ENCODE peak calls at places on chromosomes 12 and 14, in six cellular contexts. One of them, this sample, is unnamed.

GRCh38 chr12:55675671-55676070 is 32.0 kb downstream of the ITGA7 start:
- DNase-seq in endodermal cell: peak; percentile 26
- DNase-seq in tibial artery: no peak
- DNase-seq in fibroblast of pulmonary artery: no peak
- DNase-seq in cardiac muscle cell: peak; percentile 18
- DNase-seq in kidney: peak; percentile 11
- DNase-seq in this sample: no peak

GRCh38 chr12:81263072-81263471 is 185.2 kb downstream of the ACSS3 start:
- DNase-seq in endodermal cell: no peak
- DNase-seq in tibial artery: no peak
- DNase-seq in fibroblast of pulmonary artery: no peak
- DNase-seq in cardiac muscle cell: no peak
- DNase-seq in kidney: no peak
- DNase-seq in this sample: no peak

GRCh38 chr12:49615725-49616124 is 7.6 kb upstream of the PRPF40B start:
- DNase-seq in endodermal cell: no peak
- DNase-seq in tibial artery: no peak
- DNase-seq in fibroblast of pulmonary artery: peak; percentile 20
- DNase-seq in cardiac muscle cell: peak; percentile 22
- DNase-seq in kidney: no peak
- DNase-seq in this sample: peak; percentile 82

GRCh38 chr12:25566550-25566949 is 13.5 kb upstream of the LMNTD1 start:
- DNase-seq in endodermal cell: no peak
- DNase-seq in tibial artery: no peak
- DNase-seq in fibroblast of pulmonary artery: no peak
- DNase-seq in cardiac muscle cell: no peak
- DNase-seq in kidney: no peak
- DNase-seq in this sample: no peak

GRCh38 chr12:54352022-54352531 is 12.2 kb downstream of the GPR84 start:
- DNase-seq in endodermal cell: peak; percentile 93
- DNase-seq in tibial artery: peak; percentile 73
- DNase-seq in fibroblast of pulmonary artery: peak; percentile 48
- DNase-seq in cardiac muscle cell: peak; percentile 62
- DNase-seq in kidney: peak; percentile 89
- DNase-seq in this sample: peak; percentile 26

GRCh38 chr14:68075382-68076029 is 255.9 kb downstream of the RAD51B start:
- DNase-seq in endodermal cell: peak; percentile 49
- DNase-seq in tibial artery: no peak
- DNase-seq in fibroblast of pulmonary artery: no peak
- DNase-seq in cardiac muscle cell: no peak
- DNase-seq in kidney: no peak
- DNase-seq in this sample: no peak

GRCh38 chr12:94271351-94271750 is 123.0 kb downstream of the PLXNC1 start:
- DNase-seq in endodermal cell: no peak
- DNase-seq in tibial artery: no peak
- DNase-seq in fibroblast of pulmonary artery: no peak
- DNase-seq in cardiac muscle cell: no peak
- DNase-seq in kidney: no peak
- DNase-seq in this sample: no peak

GRCh38 chr14:106174206-106174605 is 647.8 kb downstream of the TMEM121 start:
- DNase-seq in endodermal cell: no peak
- DNase-seq in tibial artery: no peak
- DNase-seq in fibroblast of pulmonary artery: no peak
- DNase-seq in cardiac muscle cell: no peak
- DNase-seq in kidney: no peak
- DNase-seq in this sample: no peak

GRCh38 chr14:79091381-79091963 is 921.3 kb downstream of the NRXN3 start:
- DNase-seq in endodermal cell: peak; percentile 82
- DNase-seq in tibial artery: no peak
- DNase-seq in fibroblast of pulmonary artery: no peak
- DNase-seq in cardiac muscle cell: no peak
- DNase-seq in kidney: no peak
- DNase-seq in this sample: no peak

GRCh38 chr14:90696728-90697127 is 119.5 kb downstream of the TTC7B start:
- DNase-seq in endodermal cell: no peak
- DNase-seq in tibial artery: no peak
- DNase-seq in fibroblast of pulmonary artery: no peak
- DNase-seq in cardiac muscle cell: no peak
- DNase-seq in kidney: no peak
- DNase-seq in this sample: no peak

GRCh38 chr12:122668268-122668667 is 34.9 kb downstream of the HCAR2 start:
- DNase-seq in endodermal cell: peak; percentile 66
- DNase-seq in tibial artery: no peak
- DNase-seq in fibroblast of pulmonary artery: no peak
- DNase-seq in cardiac muscle cell: no peak
- DNase-seq in kidney: no peak
- DNase-seq in this sample: no peak

GRCh38 chr14:96633096-96633495 is 130.9 kb downstream of the PAPOLA start:
- DNase-seq in endodermal cell: no peak
- DNase-seq in tibial artery: no peak
- DNase-seq in fibroblast of pulmonary artery: no peak
- DNase-seq in cardiac muscle cell: no peak
- DNase-seq in kidney: no peak
- DNase-seq in this sample: no peak

GRCh38 chr12:25728196-25728595 is 175.1 kb upstream of the LMNTD1 start:
- DNase-seq in endodermal cell: no peak
- DNase-seq in tibial artery: no peak
- DNase-seq in fibroblast of pulmonary artery: no peak
- DNase-seq in cardiac muscle cell: peak; percentile 40
- DNase-seq in kidney: no peak
- DNase-seq in this sample: no peak

GRCh38 chr12:68001486-68002466 is 12.5 kb downstream of the IFNG-AS1 start:
- DNase-seq in endodermal cell: no peak
- DNase-seq in tibial artery: no peak
- DNase-seq in fibroblast of pulmonary artery: peak; percentile 14
- DNase-seq in cardiac muscle cell: peak; percentile 28
- DNase-seq in kidney: no peak
- DNase-seq in this sample: no peak

GRCh38 chr12:109833307-109834189 is at the start of gene TRPV4:
- DNase-seq in endodermal cell: peak; percentile 88
- DNase-seq in tibial artery: no peak
- DNase-seq in fibroblast of pulmonary artery: peak; percentile 44
- DNase-seq in cardiac muscle cell: peak; percentile 68
- DNase-seq in kidney: no peak
- DNase-seq in this sample: no peak

GRCh38 chr12:50040657-50041056 is 15.4 kb upstream of the RACGAP1 start:
- DNase-seq in endodermal cell: peak; percentile 52
- DNase-seq in tibial artery: peak; percentile 44
- DNase-seq in fibroblast of pulmonary artery: no peak
- DNase-seq in cardiac muscle cell: no peak
- DNase-seq in kidney: no peak
- DNase-seq in this sample: no peak

GRCh38 chr14:58813745-58814144 is 176.0 kb downstream of the DACT1 start:
- DNase-seq in endodermal cell: no peak
- DNase-seq in tibial artery: no peak
- DNase-seq in fibroblast of pulmonary artery: no peak
- DNase-seq in cardiac muscle cell: no peak
- DNase-seq in kidney: no peak
- DNase-seq in this sample: no peak

GRCh38 chr14:72634910-72635647 is 258.8 kb downstream of the DPF3 start:
- DNase-seq in endodermal cell: no peak
- DNase-seq in tibial artery: no peak
- DNase-seq in fibroblast of pulmonary artery: no peak
- DNase-seq in cardiac muscle cell: no peak
- DNase-seq in kidney: no peak
- DNase-seq in this sample: no peak
- TF ChIP-seq CTCF in endodermal cell: peak; percentile 55
- TF ChIP-seq CTCF in tibial artery: no peak
- TF ChIP-seq CTCF in fibroblast of pulmonary artery: no peak
- TF ChIP-seq CTCF in cardiac muscle cell: no peak
- TF ChIP-seq CTCF in kidney: no peak
- TF ChIP-seq CTCF in this sample: peak; percentile 14

GRCh38 chr12:104290320-104290719 is 13.2 kb upstream of the EID3 start:
- DNase-seq in endodermal cell: no peak
- DNase-seq in tibial artery: no peak
- DNase-seq in fibroblast of pulmonary artery: peak; percentile 30
- DNase-seq in cardiac muscle cell: no peak
- DNase-seq in kidney: no peak
- DNase-seq in this sample: no peak

GRCh38 chr12:104290855-104291254 is 12.7 kb upstream of the EID3 start:
- DNase-seq in endodermal cell: no peak
- DNase-seq in tibial artery: no peak
- DNase-seq in fibroblast of pulmonary artery: no peak
- DNase-seq in cardiac muscle cell: no peak
- DNase-seq in kidney: no peak
- DNase-seq in this sample: no peak

GRCh38 chr12:104288635-104289258 is 14.8 kb upstream of the EID3 start:
- DNase-seq in endodermal cell: peak; percentile 97
- DNase-seq in tibial artery: peak; percentile 89
- DNase-seq in fibroblast of pulmonary artery: peak; percentile 85
- DNase-seq in cardiac muscle cell: peak; percentile 87
- DNase-seq in kidney: peak; percentile 93
- DNase-seq in this sample: peak; percentile 75

GRCh38 chr12:104285740-104286537 is 17.6 kb upstream of the EID3 start:
- DNase-seq in endodermal cell: peak; percentile 68
- DNase-seq in tibial artery: no peak
- DNase-seq in fibroblast of pulmonary artery: peak; percentile 32
- DNase-seq in cardiac muscle cell: peak; percentile 22
- DNase-seq in kidney: no peak
- DNase-seq in this sample: peak; percentile 51

GRCh38 chr12:104286538-104287482 is 16.7 kb upstream of the EID3 start:
- DNase-seq in endodermal cell: peak; percentile 98
- DNase-seq in tibial artery: peak; percentile 97
- DNase-seq in fibroblast of pulmonary artery: peak; percentile 99
- DNase-seq in cardiac muscle cell: peak; percentile 99
- DNase-seq in kidney: peak; percentile 96
- DNase-seq in this sample: peak; percentile 99
- TF ChIP-seq CTCF in endodermal cell: no peak
- TF ChIP-seq CTCF in tibial artery: no peak
- TF ChIP-seq CTCF in fibroblast of pulmonary artery: no peak
- TF ChIP-seq CTCF in cardiac muscle cell: no peak
- TF ChIP-seq CTCF in kidney: peak; percentile 16
- TF ChIP-seq CTCF in this sample: no peak

GRCh38 chr12:22634883-22635282 is 9.9 kb downstream of the ETNK1 start:
- DNase-seq in endodermal cell: no peak
- DNase-seq in tibial artery: no peak
- DNase-seq in fibroblast of pulmonary artery: no peak
- DNase-seq in cardiac muscle cell: no peak
- DNase-seq in kidney: no peak
- DNase-seq in this sample: no peak
- TF ChIP-seq CTCF in endodermal cell: no peak
- TF ChIP-seq CTCF in tibial artery: no peak
- TF ChIP-seq CTCF in fibroblast of pulmonary artery: no peak
- TF ChIP-seq CTCF in cardiac muscle cell: no peak
- TF ChIP-seq CTCF in kidney: no peak
- TF ChIP-seq CTCF in this sample: no peak

GRCh38 chr12:88150063-88150462 is 8.0 kb downstream of the TMTC3 start:
- DNase-seq in endodermal cell: no peak
- DNase-seq in tibial artery: no peak
- DNase-seq in fibroblast of pulmonary artery: no peak
- DNase-seq in cardiac muscle cell: no peak
- DNase-seq in kidney: no peak
- DNase-seq in this sample: no peak

GRCh38 chr12:88156075-88156654 is 14.1 kb downstream of the TMTC3 start:
- DNase-seq in endodermal cell: no peak
- DNase-seq in tibial artery: no peak
- DNase-seq in fibroblast of pulmonary artery: no peak
- DNase-seq in cardiac muscle cell: no peak
- DNase-seq in kidney: no peak
- DNase-seq in this sample: no peak

DNA sequence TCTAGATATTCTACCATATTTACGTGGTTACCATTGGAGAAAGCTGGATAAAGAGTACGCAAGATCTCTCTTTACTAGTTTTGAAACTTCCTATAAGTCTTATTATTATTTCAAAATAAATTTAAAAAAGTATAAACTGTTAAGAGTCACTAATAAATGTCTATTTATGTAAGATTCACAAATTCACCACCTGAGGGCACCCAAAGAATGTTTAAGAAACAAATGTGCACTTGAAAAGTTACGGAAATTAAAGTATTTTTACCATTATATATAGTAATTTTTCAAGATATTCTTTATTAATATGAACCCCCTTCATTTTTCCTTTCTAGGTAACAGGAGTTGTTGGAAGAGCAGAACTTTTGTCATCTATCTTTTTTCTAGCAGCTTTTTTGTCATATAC is 11.9 kb downstream of the TMTC3 start:
- DNase-seq in endodermal cell: no peak
- DNase-seq in tibial artery: no peak
- DNase-seq in fibroblast of pulmonary artery: peak; percentile 82
- DNase-seq in cardiac muscle cell: peak; percentile 73
- DNase-seq in kidney: no peak
- DNase-seq in this sample: peak; percentile 20
- TF ChIP-seq CTCF in endodermal cell: peak; percentile 60
- TF ChIP-seq CTCF in tibial artery: peak; percentile 20
- TF ChIP-seq CTCF in fibroblast of pulmonary artery: peak; percentile 36
- TF ChIP-seq CTCF in cardiac muscle cell: peak; percentile 38
- TF ChIP-seq CTCF in kidney: no peak
- TF ChIP-seq CTCF in this sample: peak; percentile 80

DNA sequence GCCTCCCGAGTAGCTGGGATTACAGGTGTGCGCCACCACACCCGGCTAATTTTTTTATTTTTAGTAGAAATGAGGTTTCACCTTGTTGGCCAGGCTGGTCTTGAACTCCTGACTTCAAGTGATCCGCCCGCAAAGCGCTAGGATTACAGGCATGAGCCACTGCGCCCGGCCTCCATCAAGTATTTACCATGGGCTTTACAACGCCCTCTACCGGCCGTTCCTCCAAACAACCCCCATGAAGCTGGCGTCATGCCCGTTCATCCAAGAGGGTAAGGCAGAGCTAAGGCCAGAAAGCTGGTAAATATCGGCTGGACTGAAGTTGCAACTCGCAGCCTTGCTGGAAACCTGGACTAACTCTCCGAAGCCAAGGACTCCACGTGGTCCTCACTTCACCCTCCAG is 41.6 kb downstream of the RNF34 start:
- DNase-seq in endodermal cell: peak; percentile 82
- DNase-seq in tibial artery: no peak
- DNase-seq in fibroblast of pulmonary artery: no peak
- DNase-seq in cardiac muscle cell: no peak
- DNase-seq in kidney: no peak
- DNase-seq in this sample: no peak
- TF ChIP-seq CTCF in endodermal cell: peak; percentile 43
- TF ChIP-seq CTCF in tibial artery: no peak
- TF ChIP-seq CTCF in fibroblast of pulmonary artery: no peak
- TF ChIP-seq CTCF in cardiac muscle cell: no peak
- TF ChIP-seq CTCF in kidney: no peak
- TF ChIP-seq CTCF in this sample: peak; percentile 13

DNA sequence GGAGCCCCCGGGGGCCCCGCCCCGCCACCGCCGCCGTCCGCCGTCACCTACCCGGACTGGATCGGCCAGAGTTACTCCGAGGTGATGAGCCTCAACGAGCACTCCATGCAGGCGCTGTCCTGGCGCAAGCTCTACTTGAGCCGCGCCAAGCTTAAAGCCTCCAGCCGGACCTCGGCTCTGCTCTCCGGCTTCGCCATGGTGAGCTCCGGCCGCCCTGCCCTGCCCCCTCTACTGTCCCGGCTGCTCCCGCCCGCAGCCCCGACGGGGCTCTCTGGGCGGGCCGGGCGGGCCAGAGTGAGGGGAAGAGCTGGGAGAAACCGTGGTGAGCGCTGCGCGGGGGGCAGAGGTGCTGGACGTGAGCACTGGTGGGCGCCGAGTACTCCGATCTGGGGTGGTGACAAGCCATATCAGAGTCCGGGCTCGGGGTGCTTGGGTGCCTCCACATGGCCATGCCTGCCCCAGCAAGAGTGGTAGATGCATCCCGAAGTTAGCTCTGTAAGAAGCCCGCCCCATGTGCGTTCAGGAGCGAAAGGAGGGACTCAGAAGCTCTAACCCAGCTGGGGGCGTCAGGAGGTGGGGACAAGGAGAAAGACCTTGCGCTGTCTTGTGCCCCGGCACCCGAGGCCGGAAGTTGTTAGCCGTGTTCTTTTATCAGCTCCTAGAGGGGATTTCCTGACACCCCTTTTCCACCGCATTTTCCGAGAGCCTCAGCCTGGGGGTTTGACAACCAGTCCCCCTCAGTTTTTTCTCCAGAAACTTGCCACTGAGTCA is 708 bp downstream of the ORAI1 start:
- DNase-seq in endodermal cell: peak; percentile 92
- DNase-seq in tibial artery: peak; percentile 79
- DNase-seq in fibroblast of pulmonary artery: peak; percentile 64
- DNase-seq in cardiac muscle cell: peak; percentile 75
- DNase-seq in kidney: peak; percentile 91
- DNase-seq in this sample: peak; percentile 62
- TF ChIP-seq CTCF in endodermal cell: no peak
- TF ChIP-seq CTCF in tibial artery: peak; percentile 7
- TF ChIP-seq CTCF in fibroblast of pulmonary artery: no peak
- TF ChIP-seq CTCF in cardiac muscle cell: no peak
- TF ChIP-seq CTCF in kidney: no peak
- TF ChIP-seq CTCF in this sample: no peak